ENCODE peak calls at places on chromosomes 1 and 21, in four cellular contexts. X is psoas muscle; A is CD4-positive, alpha-beta memory T cell; R is colonic mucosa. Z is an unnamed sample. For H3K4me1 and H3K9me3, the result is how much of the 10 kb centered on the place peaks cover.

GRCh38 chr1:183568176-183569041 is 21.9 kb downstream of the NCF2 start:
- DNase-seq in A (no peak), R (no peak), X (no peak), Z (no peak)

GRCh38 chr1:86906419-86906818 is 7.5 kb downstream of the SELENOF start:
- DNase-seq in R (no peak), X (no peak), A (no peak), Z (no peak)

GRCh38 chr21:35044128-35044527 is 5.0 kb downstream of the RUNX1 start:
- DNase-seq in A (no peak), R (no peak), X (no peak), Z (no peak)

GRCh38 chr1:221274373-221274772 is 395.1 kb downstream of the HLX start:
- DNase-seq in A (no peak), X (no peak), R (no peak), Z (no peak)

GRCh38 chr1:59142663-59143487 is 154.0 kb upstream of the FGGY start:
- DNase-seq in X (no peak), A (no peak), R (no peak), Z (no peak)

GRCh38 chr1:228494391-228494790 is 7.2 kb downstream of the RNF187 start:
- DNase-seq in X (no peak), A (no peak), R (no peak), Z (no peak)

GRCh38 chr1:6414443-6414844 is 5.3 kb downstream of the HES2 start:
- DNase-seq in X (no peak), A (no peak), R (peak), Z (peak)

GRCh38 chr1:94522304-94522703 is 19.3 kb downstream of the F3 start:
- DNase-seq in X (no peak), A (no peak), R (peak), Z (no peak)

GRCh38 chr1:7106442-7107108 is 321.3 kb downstream of the CAMTA1 start:
- DNase-seq in R (no peak), A (no peak), X (no peak), Z (no peak)

GRCh38 chr1:193143285-193143684 is 21.5 kb downstream of the CDC73 start:
- DNase-seq in X (no peak), A (no peak), R (no peak), Z (no peak)

GRCh38 chr1:32464716-32465540 is at the start of gene ZBTB8B:
- DNase-seq in X (peak), A (peak), R (peak), Z (peak)

GRCh38 chr1:8862528-8862927 is 16.0 kb downstream of the ENO1 start:
- DNase-seq in R (no peak), X (no peak), A (no peak), Z (no peak)

GRCh38 chr21:23480591-23481270 is 2126.6 kb downstream of the MRPL39 start:
- DNase-seq in X (no peak), A (no peak), R (no peak), Z (no peak)

GRCh38 chr1:16721871-16722641 is 18.3 kb upstream of the RNU1-4 start:
- DNase-seq in X (no peak), A (no peak), R (no peak), Z (no peak)
- H3K4me1 ChIP-seq in X (under half), A (under half), R (under half), Z (under half)

DNA sequence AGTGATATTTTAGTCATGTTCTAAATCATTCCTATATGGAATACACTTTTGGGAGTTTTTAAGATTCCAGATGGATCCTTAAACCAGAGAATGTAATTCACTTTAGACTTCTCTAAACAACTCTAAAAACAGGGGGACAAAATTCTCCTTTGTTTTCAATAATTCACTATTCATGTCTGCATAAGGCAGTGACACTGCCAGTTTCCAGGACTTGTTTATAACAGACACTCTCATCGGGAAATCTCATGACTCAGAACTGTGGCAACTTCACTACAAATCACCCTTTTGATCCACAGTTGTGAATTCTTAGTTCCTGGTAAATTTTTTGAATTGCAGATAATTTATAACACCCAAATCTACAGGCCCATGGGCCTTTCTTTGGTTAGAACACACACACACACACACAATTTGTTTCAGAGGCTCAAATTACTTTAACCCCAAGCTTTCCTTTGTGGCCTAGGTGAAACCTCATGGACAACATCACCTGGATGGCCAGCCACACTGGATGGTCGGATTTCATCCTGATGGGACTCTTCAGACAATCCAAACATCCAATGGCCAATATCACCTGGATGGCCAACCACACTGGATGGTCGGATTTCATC is at the start of gene OR2T4:
- DNase-seq in R (no peak), X (no peak), A (no peak), Z (no peak)
- H3K9me3 ChIP-seq in R (under half), X (under half), A (under half), Z (under half)

DNA sequence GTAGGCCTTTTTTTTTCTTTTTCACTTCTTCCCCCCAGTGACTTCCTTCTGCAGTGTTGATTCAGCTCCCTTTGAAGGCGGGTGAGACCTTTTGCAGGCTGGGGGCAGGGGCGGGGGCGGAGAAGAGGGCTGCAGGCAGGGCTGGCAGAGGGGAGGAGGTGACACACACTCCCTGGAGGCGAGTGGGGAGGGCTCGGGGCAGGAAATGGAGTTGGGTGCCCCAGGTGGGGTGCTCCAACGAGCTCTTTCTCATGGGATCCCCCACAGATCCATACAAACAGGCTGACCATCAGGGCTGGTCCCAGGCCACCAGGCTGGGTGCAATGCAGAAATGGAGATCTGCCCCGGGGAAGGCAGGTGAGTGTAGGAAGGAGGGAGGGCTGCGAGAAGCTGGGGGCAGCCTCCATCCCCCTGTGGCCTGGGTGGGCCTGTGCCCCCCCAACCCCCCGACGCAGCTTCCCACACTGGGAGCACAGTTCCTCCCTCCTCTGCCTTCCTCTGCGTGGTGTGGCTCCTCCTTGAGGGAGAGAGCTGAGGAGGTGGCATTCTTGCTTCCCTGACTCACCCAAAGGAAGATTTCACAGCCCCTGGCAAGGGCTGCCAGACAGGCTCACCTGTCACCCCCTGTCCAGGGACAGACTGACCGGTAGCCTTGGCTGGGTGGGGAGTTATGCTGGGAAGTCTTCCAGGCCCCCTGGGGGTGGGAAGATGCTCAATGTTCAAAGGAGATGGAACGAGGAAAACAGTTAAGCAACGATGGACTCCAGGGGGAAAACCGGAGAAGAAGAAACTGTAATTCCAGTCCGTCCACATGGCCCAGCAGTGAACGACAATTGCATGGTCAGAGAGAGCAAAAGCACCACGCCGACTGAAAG is 7.1 kb upstream of the ITGB2 start:
- DNase-seq in R (peak), A (peak), X (peak), Z (peak)
- H3K4me3 ChIP-seq in R (peak), A (peak), X (peak), Z (no peak)

DNA sequence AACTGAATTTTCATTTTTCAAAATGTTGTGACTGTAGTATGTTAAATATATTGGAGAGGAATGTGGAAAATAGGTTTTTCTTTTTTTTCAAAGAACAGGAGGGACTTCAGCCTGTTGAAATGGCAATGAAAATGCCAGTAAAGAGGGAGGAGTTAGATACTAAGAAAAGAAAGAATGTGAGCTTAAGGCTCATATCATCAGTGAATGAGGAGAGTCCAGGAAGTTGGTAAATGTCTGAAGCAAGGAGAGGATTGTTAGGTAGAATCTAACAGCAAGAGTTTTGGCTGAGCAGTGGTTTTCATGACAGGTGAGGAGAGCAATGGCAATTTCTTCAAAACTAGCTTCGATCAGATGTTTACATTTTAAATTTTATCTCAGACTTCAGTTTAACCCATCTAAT is 43.0 kb downstream of the PLA2G4A start:
- DNase-seq in X (no peak), A (no peak), R (no peak), Z (no peak)
- H3K4me1 ChIP-seq in X (under half), A (under half), R (under half), Z (under half)

GRCh38 chr1:203080456-203080855 is 5.4 kb downstream of the MYOG start:
- DNase-seq in A (no peak), R (no peak), X (no peak), Z (no peak)

GRCh38 chr1:203078478-203078877 is 7.3 kb downstream of the MYOG start:
- DNase-seq in A (no peak), X (no peak), R (no peak), Z (no peak)

GRCh38 chr1:203077367-203077766 is 8.4 kb downstream of the MYOG start:
- DNase-seq in A (no peak), X (no peak), R (no peak), Z (no peak)

GRCh38 chr1:203076031-203076511 is 9.7 kb downstream of the MYOG start:
- DNase-seq in R (no peak), A (no peak), X (peak), Z (no peak)

DNA sequence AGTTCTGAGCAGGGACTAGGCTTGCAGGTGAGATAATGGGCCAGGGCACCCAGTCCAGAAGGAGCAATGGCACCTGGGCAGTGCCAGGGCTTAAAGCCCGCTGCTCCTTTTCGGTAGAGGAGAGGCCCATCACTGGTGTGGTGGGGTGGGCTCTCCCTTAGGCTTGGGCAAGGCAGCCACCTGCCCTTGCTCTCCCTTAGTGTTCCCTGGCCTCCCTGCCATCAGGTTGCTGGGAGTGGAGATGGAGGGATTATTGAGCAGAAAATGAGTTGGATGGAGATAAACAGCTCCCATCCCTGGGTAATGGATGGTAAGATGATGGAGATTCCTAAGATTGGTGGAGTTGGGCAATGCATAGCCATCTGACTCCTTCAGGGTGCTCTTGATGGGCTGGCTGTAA is 7.9 kb downstream of the MYOG start:
- DNase-seq in R (no peak), X (no peak), A (no peak), Z (no peak)
- H3K9me3 ChIP-seq in R (under half), X (under half), A (under half), Z (under half)

Z was measured in mucosa of descending colon.